ENCODE peak calls at places on chromosomes 1 and 21, in six cellular contexts. Z is K562, D is A549, C is endothelial cell of umbilical vein, H is HepG2, S is GM12878. B is an unnamed sample.

GRCh38 chr1:47592296-47592975 is 154.6 kb downstream of the FOXD2 start:
- DNase-seq in Z (no peak), D (no peak), H (no peak), S (no peak), C (no peak), B (no peak)

GRCh38 chr1:100298512-100298911 is 32.5 kb downstream of the RTCA start:
- DNase-seq in C (peak), Z (no peak), H (no peak), D (no peak), S (no peak), B (no peak)

GRCh38 chr21:45550552-45551210 is 8.4 kb upstream of the SLC19A1 start:
- DNase-seq in C (no peak), H (no peak), S (peak), Z (no peak), D (no peak), B (peak)

GRCh38 chr1:116918714-116919357 is 9.1 kb downstream of the PTGFRN start:
- DNase-seq in C (no peak), Z (peak), D (no peak), S (no peak), H (no peak), B (no peak)

GRCh38 chr1:152185544-152186391 is 26.7 kb upstream of the RPTN start:
- DNase-seq in Z (peak), C (peak), H (peak), D (peak), S (no peak), B (peak)

GRCh38 chr1:16156848-16157495 is 1.1 kb upstream of the EPHA2 start:
- DNase-seq in H (peak), S (no peak), D (no peak), Z (no peak), C (peak), B (no peak)

GRCh38 chr1:196611873-196612272 is 3.6 kb upstream of the KCNT2 start:
- DNase-seq in D (no peak), C (no peak), H (no peak), Z (no peak), S (no peak), B (no peak)

GRCh38 chr1:37233606-37234005 is 199.3 kb upstream of the GRIK3 start:
- DNase-seq in C (no peak), D (no peak), S (no peak), H (no peak), Z (no peak), B (no peak)

GRCh38 chr1:16980473-16981268 is at the start of gene MFAP2:
- DNase-seq in C (no peak), S (no peak), H (no peak), Z (no peak), D (no peak), B (no peak)

GRCh38 chr1:198772626-198773025 is 133.8 kb downstream of the PTPRC start:
- DNase-seq in D (no peak), Z (no peak), S (no peak), H (no peak), C (no peak), B (no peak)

GRCh38 chr1:244347942-244348341 is 103.8 kb downstream of the ADSS2 start:
- DNase-seq in S (no peak), C (peak), D (no peak), Z (no peak), H (no peak), B (no peak)

GRCh38 chr1:226551299-226551698 is 2.7 kb downstream of the STUM start:
- DNase-seq in S (no peak), Z (no peak), D (no peak), C (no peak), H (no peak), B (no peak)

GRCh38 chr21:36097427-36098230 is 27.8 kb downstream of the CBR1 start:
- DNase-seq in C (peak), Z (peak), H (no peak), S (peak), D (no peak), B (peak)

GRCh38 chr1:150621497-150622113 is 7.8 kb downstream of the ENSA start:
- DNase-seq in S (no peak), H (peak), Z (peak), D (peak), C (peak), B (peak)

GRCh38 chr1:169091480-169091941 is 15.0 kb upstream of the ATP1B1 start:
- DNase-seq in H (no peak), S (no peak), Z (no peak), C (no peak), D (no peak), B (no peak)

GRCh38 chr1:26790551-26790953 is 2.8 kb downstream of the PIGV start:
- DNase-seq in D (no peak), H (no peak), Z (no peak), S (no peak), C (no peak), B (peak)

GRCh38 chr1:205124726-205125125 is 2.9 kb upstream of the RBBP5 start:
- DNase-seq in S (no peak), C (no peak), D (no peak), Z (no peak), H (no peak), B (peak)

GRCh38 chr1:58576727-58577675 is at the start of gene TACSTD2:
- DNase-seq in Z (no peak), S (no peak), H (no peak), D (no peak), C (peak), B (no peak)

GRCh38 chr21:35404247-35404646 is 355.1 kb upstream of the RUNX1 start:
- DNase-seq in H (no peak), Z (no peak), C (no peak), D (no peak), S (no peak), B (no peak)

GRCh38 chr1:192186197-192186596 is 27.9 kb downstream of the RGS18 start:
- DNase-seq in S (no peak), D (no peak), H (no peak), Z (no peak), C (no peak), B (no peak)

GRCh38 chr1:181021811-181022434 is 747 bp downstream of the STX6 start:
- DNase-seq in H (peak), C (peak), D (peak), S (no peak), Z (peak), B (peak)

GRCh38 chr1:63004868-63005267 is 220.9 kb downstream of the ATG4C start:
- DNase-seq in Z (no peak), C (no peak), D (peak), S (no peak), H (peak), B (peak)

GRCh38 chr1:47780469-47780995 is 216.7 kb downstream of the TRABD2B start:
- DNase-seq in D (no peak), S (no peak), H (peak), Z (peak), C (no peak), B (peak)

GRCh38 chr21:41722052-41723018 is 44.5 kb downstream of the RIPK4 start:
- DNase-seq in Z (no peak), C (no peak), D (no peak), H (no peak), S (no peak), B (no peak)

GRCh38 chr1:34162852-34163766 is 1.9 kb downstream of the CSMD2 start:
- DNase-seq in D (peak), S (no peak), H (peak), Z (peak), C (peak), B (peak)

GRCh38 chr1:10074059-10074854 is 41.5 kb downstream of the UBE4B start:
- DNase-seq in Z (peak), D (peak), H (no peak), S (peak), C (peak), B (peak)

GRCh38 chr1:17573518-17574041 is 34.1 kb downstream of the ARHGEF10L start:
- DNase-seq in D (no peak), Z (no peak), H (peak), S (no peak), C (no peak), B (no peak)

GRCh38 chr1:64343105-64343960 is 126.6 kb upstream of the CACHD1 start:
- DNase-seq in H (no peak), S (no peak), D (peak), Z (no peak), C (peak), B (no peak)

GRCh38 chr1:156627313-156627880 is 8.2 kb downstream of the HAPLN2 start:
- DNase-seq in C (peak), S (no peak), D (peak), Z (peak), H (peak), B (peak)

GRCh38 chr1:167687919-167688519 is 33.8 kb upstream of the MPZL1 start:
- DNase-seq in S (peak), C (peak), H (peak), D (peak), Z (peak), B (peak)

GRCh38 chr1:167861664-167862381 is 52.1 kb downstream of the ADCY10 start:
- DNase-seq in D (no peak), C (no peak), H (no peak), Z (no peak), S (no peak), B (no peak)

GRCh38 chr1:59596432-59596831 is 218.3 kb upstream of the HOOK1 start:
- DNase-seq in H (no peak), C (peak), S (no peak), Z (no peak), D (no peak), B (no peak)

GRCh38 chr1:25797939-25798338 is 2.1 kb upstream of the SELENON start:
- DNase-seq in H (peak), D (peak), C (no peak), S (no peak), Z (peak), B (peak)

GRCh38 chr1:5351366-5351765 is 640.9 kb downstream of the NPHP4 start:
- DNase-seq in C (no peak), S (no peak), Z (no peak), D (no peak), H (no peak), B (no peak)

GRCh38 chr1:244802556-244803239 is 32.8 kb upstream of the COX20 start:
- DNase-seq in Z (no peak), H (no peak), D (no peak), S (no peak), C (no peak), B (no peak)

DNA sequence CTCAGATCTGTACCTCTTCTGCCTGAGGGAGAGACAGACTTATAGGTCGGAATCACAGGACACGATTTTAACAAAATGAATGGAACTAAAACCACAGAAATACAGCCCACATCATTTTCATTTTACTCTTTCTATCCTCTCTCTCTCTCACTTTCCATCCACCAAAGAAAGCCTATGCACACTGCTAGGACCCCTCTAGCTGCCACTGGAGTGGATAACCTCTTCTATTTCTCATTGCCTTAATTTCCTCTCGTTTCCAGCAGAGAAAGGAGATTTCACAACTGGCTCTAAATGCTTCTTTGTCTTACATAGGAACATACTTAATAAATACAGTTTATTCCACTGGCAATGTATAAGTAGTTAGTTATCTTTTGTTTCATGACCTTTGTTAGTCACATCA is 867.8 kb upstream of the ADGRL4 start:
- DNase-seq in S (no peak), D (no peak), H (no peak), Z (no peak), C (no peak), B (no peak)
- TF ChIP-seq CTCF in S (no peak), D (no peak), H (no peak), Z (no peak), C (no peak), B (no peak)

GRCh38 chr1:218664385-218665170 is 319.4 kb downstream of the TGFB2 start:
- DNase-seq in S (no peak), D (peak), C (peak), H (no peak), Z (no peak), B (no peak)
- TF ChIP-seq MYC in S (no peak), D (no peak), C (no peak), H (no peak), Z (no peak), B (no peak)

GRCh38 chr1:44707959-44708831 is 22.8 kb downstream of the RNU5D-1 start:
- DNase-seq in D (peak), S (no peak), H (peak), C (peak), Z (peak), B (peak)
- TF ChIP-seq MAX in D (peak), S (no peak), H (no peak), C (no peak), Z (no peak), B (peak)

DNA sequence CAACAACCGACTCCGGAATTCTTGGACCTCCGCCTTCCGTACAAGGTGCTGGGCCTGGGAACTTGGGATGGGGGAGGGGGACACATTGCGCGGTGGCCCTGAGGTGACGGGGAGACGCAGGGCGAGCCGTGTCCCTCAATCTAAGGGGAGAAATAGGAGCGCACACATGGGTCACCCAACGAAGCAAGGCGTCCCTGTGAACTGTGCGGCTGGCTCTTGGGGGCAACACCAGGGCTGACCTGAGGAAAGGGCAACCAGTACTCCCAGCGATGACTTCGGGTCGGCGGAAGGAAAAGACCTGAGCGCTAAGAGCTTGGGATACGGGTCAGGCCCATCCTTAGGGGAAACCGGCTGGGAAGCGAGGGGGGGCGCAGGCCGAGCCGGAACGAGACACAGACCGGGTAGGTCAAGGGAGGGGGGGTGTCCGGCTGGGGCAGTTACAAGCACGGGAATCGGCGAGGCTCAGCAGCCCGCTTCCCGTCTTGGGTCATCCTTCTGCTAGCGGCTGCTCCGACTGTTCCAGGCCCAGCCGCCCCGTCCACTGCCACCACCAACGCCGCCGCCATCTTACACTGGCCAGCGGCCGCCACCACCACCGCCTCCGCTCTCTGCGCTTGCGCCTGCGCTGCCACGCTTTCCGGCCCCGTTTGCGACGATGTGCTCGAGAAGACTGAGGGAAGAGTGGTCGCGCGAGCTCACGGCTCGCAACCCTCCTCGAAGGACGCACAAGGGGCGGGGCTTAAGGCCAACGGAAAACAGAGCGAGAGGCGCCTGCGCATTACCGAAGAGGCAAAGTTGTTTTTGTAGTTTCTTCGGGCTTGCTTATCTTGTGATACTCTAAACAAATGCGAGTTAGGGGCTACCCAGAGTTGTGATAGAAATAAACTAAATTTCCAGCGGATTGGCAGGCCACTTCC is at the start of gene DCAF8:
- DNase-seq in Z (peak), C (peak), S (peak), D (peak), H (peak), B (peak)
- TF ChIP-seq CTCF in Z (no peak), C (no peak), S (no peak), D (no peak), H (peak), B (no peak)

GRCh38 chr1:154819628-154820590 is 50.2 kb downstream of the KCNN3 start:
- DNase-seq in C (no peak), H (peak), D (peak), S (no peak), Z (peak), B (peak)
- TF ChIP-seq MYC in C (no peak), H (no peak), D (no peak), S (no peak), Z (no peak), B (no peak)

DNA sequence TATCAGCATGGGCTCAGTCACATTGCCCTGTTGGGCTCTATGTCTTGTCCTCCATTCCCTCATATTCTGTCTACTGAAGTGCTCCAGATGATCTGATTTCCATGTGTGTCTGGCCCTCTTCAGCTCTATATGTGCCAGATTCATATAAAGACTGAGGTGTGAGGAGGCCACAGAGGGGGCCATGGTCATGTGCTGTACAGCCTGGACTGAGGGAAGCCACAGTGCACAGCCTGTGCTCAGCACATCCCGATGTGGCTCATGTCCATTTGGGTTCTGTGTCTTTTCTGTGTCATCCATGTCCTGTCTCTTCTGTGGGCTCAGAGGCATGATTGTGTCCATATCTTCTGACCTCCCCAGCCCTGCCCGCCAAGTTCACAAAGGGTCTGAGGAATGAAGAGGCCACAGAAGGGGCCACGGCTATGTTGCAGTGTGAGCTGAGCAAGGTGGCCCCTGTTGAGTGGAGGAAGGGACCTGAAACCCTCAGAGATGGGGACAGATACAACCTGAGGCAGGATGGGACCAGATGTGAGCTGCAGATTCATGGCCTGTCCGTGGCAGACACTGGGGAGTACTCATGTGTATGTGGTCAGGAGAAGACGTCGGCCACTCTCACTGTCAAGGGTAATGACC is 97.0 kb downstream of the OBSCN start:
- DNase-seq in D (no peak), H (no peak), C (no peak), Z (no peak), S (no peak), B (no peak)
- TF ChIP-seq MAX in D (no peak), H (no peak), C (no peak), Z (no peak), S (no peak), B (no peak)

GRCh38 chr1:114154146-114154962 is 685 bp upstream of the SYT6 start:
- DNase-seq in S (no peak), Z (no peak), C (peak), H (no peak), D (no peak), B (no peak)

GRCh38 chr1:114152211-114153050 is 1.2 kb downstream of the SYT6 start:
- DNase-seq in S (no peak), D (peak), C (peak), H (no peak), Z (no peak), B (peak)

GRCh38 chr1:114153051-114153620 is 533 bp downstream of the SYT6 start:
- DNase-seq in Z (no peak), S (no peak), D (peak), H (no peak), C (no peak), B (no peak)

GRCh38 chr1:114154963-114155322 is 1.3 kb upstream of the SYT6 start:
- DNase-seq in S (no peak), D (no peak), H (no peak), Z (no peak), C (peak), B (peak)

DNA sequence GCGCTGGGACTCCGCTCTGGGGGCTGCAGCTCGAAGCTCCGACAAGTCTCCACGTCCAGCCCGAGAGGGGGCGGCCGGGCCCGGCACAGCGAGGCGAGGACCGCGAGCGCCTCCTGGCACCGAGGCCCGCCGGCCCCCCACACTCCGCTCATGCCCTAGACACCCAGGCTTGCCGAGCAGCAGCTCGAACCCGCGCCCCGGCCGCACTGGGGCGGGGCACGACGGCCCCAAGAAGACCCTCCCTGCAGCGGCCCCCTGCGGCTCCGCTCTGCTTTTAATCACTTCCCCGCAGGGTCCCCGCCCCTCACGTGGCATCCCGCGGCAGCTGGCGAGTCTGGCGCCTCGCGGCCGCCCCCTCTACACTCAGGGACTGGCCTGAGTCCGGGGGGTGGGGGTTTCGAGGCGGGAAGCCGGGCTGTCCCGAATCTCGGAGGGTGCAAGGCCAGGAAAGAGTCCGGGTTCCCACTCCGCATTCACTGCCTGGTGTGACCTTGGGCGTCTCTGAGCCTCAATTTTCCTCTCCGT is at the start of gene SYT6:
- DNase-seq in H (no peak), S (no peak), C (no peak), D (no peak), Z (no peak), B (no peak)
- TF ChIP-seq CTCF in H (no peak), S (no peak), C (no peak), D (no peak), Z (no peak), B (no peak)

B was measured in NB4.